ENCODE peak calls at places on chromosomes 11 and 22, in ten cellular contexts. A, G, P, V, Y, X, R, H, D and C are unnamed samples.
A peak's percentile ranks its signal among the peaks of the same experiment; 100 is the strongest.

GRCh38 chr22:46162771-46163170 is 12.4 kb downstream of the PPARA start:
- DNase-seq in A (no peak), G (no peak), P (no peak), V (no peak), Y (no peak), X (peak; percentile 68), R (no peak), H (no peak), D (no peak), C (no peak)

GRCh38 chr22:37569921-37570660 is 9.8 kb downstream of the LGALS2 start:
- DNase-seq in A (no peak), G (no peak), P (peak; percentile 37), V (no peak), Y (no peak), X (peak; percentile 96), R (no peak), H (peak; percentile 34), D (no peak), C (no peak)

GRCh38 chr22:45972868-45973212 is 4.1 kb downstream of the WNT7B start:
- DNase-seq in A (no peak), G (no peak), P (no peak), V (no peak), Y (no peak), X (no peak), R (no peak), H (no peak), D (no peak), C (no peak)

GRCh38 chr11:120258661-120259060 is 18.7 kb downstream of the POU2F3 start:
- DNase-seq in A (no peak), G (no peak), P (no peak), V (no peak), Y (no peak), X (no peak), R (no peak), H (no peak), D (no peak), C (no peak)

GRCh38 chr11:18765554-18765953 is 26.0 kb downstream of the PTPN5 start:
- DNase-seq in A (no peak), G (no peak), P (no peak), V (peak; percentile 53), Y (no peak), X (no peak), R (no peak), H (no peak), D (no peak), C (no peak)

GRCh38 chr22:50191041-50191740 is 5.5 kb downstream of the TRABD start:
- DNase-seq in A (no peak), G (no peak), P (peak; percentile 33), V (no peak), Y (peak; percentile 92), X (peak; percentile 61), R (peak; percentile 94), H (no peak), D (no peak), C (no peak)

GRCh38 chr22:24188705-24189248 is 7.5 kb downstream of the SUSD2 start:
- DNase-seq in A (no peak), G (no peak), P (no peak), V (no peak), Y (no peak), X (no peak), R (no peak), H (no peak), D (no peak), C (no peak)

GRCh38 chr22:25083414-25084166 is 116.1 kb upstream of the CRYBB3 start:
- DNase-seq in A (no peak), G (no peak), P (no peak), V (no peak), Y (no peak), X (no peak), R (no peak), H (no peak), D (no peak), C (no peak)

GRCh38 chr22:33971561-33971961 is 51.3 kb upstream of the LARGE1 start:
- DNase-seq in A (no peak), G (no peak), P (no peak), V (no peak), Y (no peak), X (no peak), R (no peak), H (no peak), D (no peak), C (no peak)

GRCh38 chr22:31081963-31082605 is 966 bp downstream of the SMTN start:
- DNase-seq in A (no peak), G (no peak), P (no peak), V (no peak), Y (no peak), X (no peak), R (no peak), H (no peak), D (no peak), C (no peak)

GRCh38 chr11:71329731-71330130 is 77.4 kb upstream of the SHANK2 start:
- DNase-seq in A (no peak), G (no peak), P (no peak), V (no peak), Y (no peak), X (peak; percentile 7), R (no peak), H (no peak), D (no peak), C (no peak)

GRCh38 chr11:103326070-103326794 is 217.0 kb downstream of the DYNC2H1 start:
- DNase-seq in A (peak; percentile 55), G (peak; percentile 73), P (no peak), V (peak; percentile 80), Y (peak; percentile 45), X (no peak), R (peak; percentile 74), H (peak; percentile 75), D (peak; percentile 80), C (peak; percentile 29)

GRCh38 chr11:12287009-12287373 is 90.4 kb upstream of the PARVA start:
- DNase-seq in A (no peak), G (no peak), P (no peak), V (peak; percentile 98), Y (no peak), X (peak; percentile 24), R (no peak), H (no peak), D (peak; percentile 92), C (peak; percentile 3)

GRCh38 chr22:43106302-43106701 is 4.2 kb upstream of the BIK start:
- DNase-seq in A (no peak), G (no peak), P (no peak), V (no peak), Y (no peak), X (no peak), R (no peak), H (no peak), D (no peak), C (no peak)

GRCh38 chr11:134516529-134516928 is 104.5 kb upstream of the B3GAT1 start:
- DNase-seq in A (no peak), G (no peak), P (no peak), V (no peak), Y (peak; percentile 16), X (no peak), R (no peak), H (no peak), D (no peak), C (no peak)

GRCh38 chr11:14041040-14041439 is 78.5 kb downstream of the SPON1 start:
- DNase-seq in A (no peak), G (no peak), P (no peak), V (peak; percentile 6), Y (no peak), X (no peak), R (no peak), H (no peak), D (no peak), C (no peak)

GRCh38 chr22:49551897-49552659 is 275.6 kb downstream of the BRD1 start:
- DNase-seq in A (no peak), G (no peak), P (no peak), V (no peak), Y (no peak), X (no peak), R (no peak), H (no peak), D (no peak), C (no peak)

GRCh38 chr11:71539017-71539416 is 1.2 kb downstream of the KRTAP5-8 start:
- DNase-seq in A (no peak), G (no peak), P (no peak), V (no peak), Y (no peak), X (no peak), R (no peak), H (no peak), D (no peak), C (no peak)

GRCh38 chr22:38218661-38219331 is 17.0 kb downstream of the MAFF start:
- DNase-seq in A (no peak), G (no peak), P (peak; percentile 70), V (peak; percentile 80), Y (no peak), X (peak; percentile 92), R (peak; percentile 71), H (no peak), D (peak; percentile 78), C (peak; percentile 82)

GRCh38 chr11:72223615-72224586 is 666 bp upstream of the INPPL1 start:
- DNase-seq in A (no peak), G (no peak), P (peak; percentile 82), V (peak; percentile 44), Y (peak; percentile 69), X (peak; percentile 82), R (peak; percentile 69), H (peak; percentile 81), D (peak; percentile 32), C (peak; percentile 72)

GRCh38 chr11:94519478-94520084 is 7.3 kb downstream of the C11orf97 start:
- DNase-seq in A (peak; percentile 33), G (peak; percentile 12), P (no peak), V (peak; percentile 20), Y (no peak), X (no peak), R (peak; percentile 18), H (peak; percentile 28), D (no peak), C (no peak)

GRCh38 chr22:19823638-19824196 is 31.0 kb downstream of the GNB1L start:
- DNase-seq in A (no peak), G (no peak), P (no peak), V (no peak), Y (no peak), X (peak; percentile 14), R (no peak), H (no peak), D (no peak), C (no peak)

GRCh38 chr11:69667619-69668604 is 7.2 kb downstream of the LTO1 start:
- DNase-seq in A (peak; percentile 68), G (no peak), P (no peak), V (no peak), Y (no peak), X (no peak), R (no peak), H (no peak), D (no peak), C (no peak)

GRCh38 chr11:134393638-134394037 is 18.4 kb downstream of the B3GAT1 start:
- DNase-seq in A (no peak), G (no peak), P (no peak), V (no peak), Y (no peak), X (peak; percentile 49), R (no peak), H (peak; percentile 39), D (no peak), C (peak; percentile 17)